ENCODE peak calls at places on chromosome 22, in five cellular contexts. N is kidney; T is GM04504; F is activated naive CD4-positive, alpha-beta T cell treated with anti-CD3 and anti-CD28 coated beads for 36 hours; I is ACHN. Q is an unnamed sample.
A peak's percentile ranks its signal among the peaks of the same experiment; 100 is the strongest.

GRCh38 chr22:40666151-40666848 is 13.0 kb upstream of the MCHR1 start:
- DNase-seq in N (no peak), T (peak; percentile 63), F (no peak), I (no peak), Q (no peak)

GRCh38 chr22:46162285-46162684 is 12.0 kb downstream of the PPARA start:
- DNase-seq in N (no peak), T (no peak), F (no peak), I (no peak), Q (no peak)

GRCh38 chr22:47158457-47158856 is 396.0 kb downstream of the TBC1D22A start:
- DNase-seq in N (peak; percentile 52), T (no peak), F (no peak), I (no peak), Q (no peak)

GRCh38 chr22:46508391-46508999 is 28.9 kb downstream of the CELSR1 start:
- DNase-seq in N (peak; percentile 69), T (no peak), F (no peak), I (no peak), Q (no peak)

GRCh38 chr22:49519117-49519737 is 308.4 kb downstream of the BRD1 start:
- DNase-seq in N (no peak), T (no peak), F (no peak), I (no peak), Q (no peak)

GRCh38 chr22:46355996-46356471 is 20.5 kb downstream of the TRMU start:
- DNase-seq in N (peak; percentile 65), T (no peak), F (no peak), I (no peak), Q (no peak)

GRCh38 chr22:43439368-43440102 is 27.7 kb downstream of the MPPED1 start:
- DNase-seq in N (no peak), T (no peak), F (no peak), I (no peak), Q (no peak)

GRCh38 chr22:39463931-39464390 is 7.1 kb downstream of the MGAT3 start:
- DNase-seq in N (peak; percentile 69), T (no peak), F (no peak), I (no peak), Q (no peak)

GRCh38 chr22:40224702-40225101 is 47.0 kb downstream of the TNRC6B start:
- DNase-seq in N (no peak), T (no peak), F (peak; percentile 79), I (peak; percentile 50), Q (no peak)

GRCh38 chr22:46061431-46062231 is 84.7 kb upstream of the WNT7B start:
- DNase-seq in N (peak; percentile 76), T (peak; percentile 8), F (no peak), I (no peak), Q (no peak)

GRCh38 chr22:28802595-28803087 is 2.3 kb upstream of the XBP1 start:
- DNase-seq in N (peak; percentile 14), T (no peak), F (no peak), I (no peak), Q (no peak)

GRCh38 chr22:37065961-37066360 is 14.4 kb downstream of the KCTD17 start:
- DNase-seq in N (no peak), T (no peak), F (no peak), I (no peak), Q (no peak)

GRCh38 chr22:28822930-28823481 is 22.6 kb upstream of the XBP1 start:
- DNase-seq in N (peak; percentile 42), T (no peak), F (peak; percentile 55), I (no peak), Q (no peak)

GRCh38 chr22:29298641-29299040 is 7.8 kb upstream of the GAS2L1 start:
- DNase-seq in N (no peak), T (no peak), F (no peak), I (no peak), Q (no peak)

GRCh38 chr22:19998232-19998951 is 18.2 kb downstream of the ARVCF start:
- DNase-seq in N (peak; percentile 71), T (no peak), F (no peak), I (no peak), Q (no peak)

GRCh38 chr22:42171417-42171816 is 40.8 kb upstream of the CYP2D6 start:
- DNase-seq in N (no peak), T (no peak), F (no peak), I (no peak), Q (no peak)

GRCh38 chr22:38240734-38241252 is 32.0 kb downstream of the TMEM184B start:
- DNase-seq in N (no peak), T (peak; percentile 69), F (no peak), I (peak; percentile 86), Q (peak; percentile 74)

GRCh38 chr22:37924386-37925065 is 18.4 kb downstream of the MICALL1 start:
- DNase-seq in N (no peak), T (no peak), F (no peak), I (no peak), Q (no peak)

GRCh38 chr22:48761546-48761945 is 1066.1 kb downstream of the BRD1 start:
- DNase-seq in N (no peak), T (no peak), F (no peak), I (no peak), Q (no peak)

GRCh38 chr22:21593406-21594232 is 26.1 kb downstream of the UBE2L3 start:
- DNase-seq in N (no peak), T (no peak), F (no peak), I (no peak), Q (peak; percentile 15)

GRCh38 chr22:42273855-42274451 is 3.5 kb upstream of the TCF20 start:
- DNase-seq in N (peak; percentile 48), T (no peak), F (no peak), I (no peak), Q (no peak)

GRCh38 chr22:20537325-20537756 is 29.9 kb downstream of the MED15 start:
- DNase-seq in N (no peak), T (no peak), F (no peak), I (no peak), Q (no peak)

GRCh38 chr22:38906024-38906423 is 34.0 kb upstream of the CBX6 start:
- DNase-seq in N (no peak), T (no peak), F (no peak), I (no peak), Q (no peak)

GRCh38 chr22:37638351-37639069 is 959 bp upstream of the SH3BP1 start:
- DNase-seq in N (no peak), T (no peak), F (peak; percentile 45), I (no peak), Q (no peak)

GRCh38 chr22:30940655-30941362 is 27.8 kb downstream of the MORC2 start:
- DNase-seq in N (no peak), T (no peak), F (peak; percentile 73), I (no peak), Q (no peak)

GRCh38 chr22:35299217-35299716 is 427 bp upstream of the TOM1 start:
- DNase-seq in N (no peak), T (no peak), F (peak; percentile 28), I (peak; percentile 33), Q (no peak)

GRCh38 chr22:26481112-26481693 is 2.4 kb downstream of the HPS4 start:
- DNase-seq in N (no peak), T (no peak), F (no peak), I (no peak), Q (no peak)

GRCh38 chr22:32205974-32206773 is 1.3 kb upstream of the RFPL2 start:
- DNase-seq in N (no peak), T (no peak), F (no peak), I (no peak), Q (peak; percentile 24)

GRCh38 chr22:48972979-48973693 is 854.5 kb downstream of the BRD1 start:
- DNase-seq in N (no peak), T (no peak), F (no peak), I (no peak), Q (no peak)

GRCh38 chr22:24105018-24105360 is 76.3 kb upstream of the SUSD2 start:
- DNase-seq in N (peak; percentile 18), T (no peak), F (no peak), I (no peak), Q (no peak)

GRCh38 chr22:28141614-28142013 is 222.6 kb upstream of the PITPNB start:
- DNase-seq in N (no peak), T (peak; percentile 49), F (no peak), I (peak; percentile 28), Q (no peak)

GRCh38 chr22:26835929-26836528 is 178.6 kb downstream of the MIAT start:
- DNase-seq in N (no peak), T (peak; percentile 20), F (peak; percentile 80), I (peak; percentile 43), Q (peak; percentile 75)

GRCh38 chr22:50737728-50738648 is at the start of gene ACR:
- DNase-seq in N (peak; percentile 46), T (no peak), F (no peak), I (no peak), Q (no peak)

GRCh38 chr22:29998627-29999026 is 81.6 kb upstream of the HORMAD2 start:
- DNase-seq in N (no peak), T (no peak), F (no peak), I (peak; percentile 45), Q (no peak)

GRCh38 chr22:38218661-38219331 is 17.0 kb downstream of the MAFF start:
- DNase-seq in N (peak; percentile 96), T (peak; percentile 78), F (peak; percentile 52), I (peak; percentile 91), Q (peak; percentile 97)

Q was measured in Calu3.